ENCODE peak calls at places on chromosomes 6 and 20, in seven cellular contexts. One of them, this sample, is unnamed.

GRCh38 chr6:111730835-111731234 is 125.2 kb upstream of the TRAF3IP2 start:
- DNase-seq in NCI-H748 treated with DMSO at 0.1 percent for 48 hours: no peak
- DNase-seq in NT2/D1: no peak
- DNase-seq in cardiac muscle cell: no peak
- DNase-seq in fibroblast of pulmonary artery: no peak
- DNase-seq in heart left ventricle: no peak
- DNase-seq in Panc1: no peak
- DNase-seq in this sample: no peak

GRCh38 chr20:59253325-59253724 is 47.1 kb upstream of the EDN3 start:
- DNase-seq in NCI-H748 treated with DMSO at 0.1 percent for 48 hours: no peak
- DNase-seq in NT2/D1: no peak
- DNase-seq in cardiac muscle cell: no peak
- DNase-seq in fibroblast of pulmonary artery: no peak
- DNase-seq in heart left ventricle: no peak
- DNase-seq in Panc1: no peak
- DNase-seq in this sample: no peak

GRCh38 chr6:85114583-85114939 is 335.3 kb upstream of the NT5E start:
- DNase-seq in NCI-H748 treated with DMSO at 0.1 percent for 48 hours: no peak
- DNase-seq in NT2/D1: no peak
- DNase-seq in cardiac muscle cell: no peak
- DNase-seq in fibroblast of pulmonary artery: no peak
- DNase-seq in heart left ventricle: no peak
- DNase-seq in Panc1: no peak
- DNase-seq in this sample: no peak

GRCh38 chr20:13868331-13868730 is 83.5 kb downstream of the NDUFAF5 start:
- DNase-seq in NCI-H748 treated with DMSO at 0.1 percent for 48 hours: no peak
- DNase-seq in NT2/D1: no peak
- DNase-seq in cardiac muscle cell: no peak
- DNase-seq in fibroblast of pulmonary artery: peak
- DNase-seq in heart left ventricle: no peak
- DNase-seq in Panc1: no peak
- DNase-seq in this sample: no peak

GRCh38 chr20:10708342-10709185 is 34.8 kb upstream of the JAG1 start:
- DNase-seq in NCI-H748 treated with DMSO at 0.1 percent for 48 hours: no peak
- DNase-seq in NT2/D1: no peak
- DNase-seq in cardiac muscle cell: peak
- DNase-seq in fibroblast of pulmonary artery: peak
- DNase-seq in heart left ventricle: no peak
- DNase-seq in Panc1: no peak
- DNase-seq in this sample: no peak

GRCh38 chr6:41655706-41656668 is 17.7 kb downstream of the MDFI start:
- DNase-seq in NCI-H748 treated with DMSO at 0.1 percent for 48 hours: no peak
- DNase-seq in NT2/D1: no peak
- DNase-seq in cardiac muscle cell: peak
- DNase-seq in fibroblast of pulmonary artery: peak
- DNase-seq in heart left ventricle: no peak
- DNase-seq in Panc1: no peak
- DNase-seq in this sample: no peak

GRCh38 chr20:39775110-39775509 is 813.0 kb downstream of the DHX35 start:
- DNase-seq in NCI-H748 treated with DMSO at 0.1 percent for 48 hours: no peak
- DNase-seq in NT2/D1: no peak
- DNase-seq in cardiac muscle cell: peak
- DNase-seq in fibroblast of pulmonary artery: peak
- DNase-seq in heart left ventricle: peak
- DNase-seq in Panc1: no peak
- DNase-seq in this sample: no peak

GRCh38 chr6:122187186-122187585 is 212.3 kb upstream of the HSF2 start:
- DNase-seq in NCI-H748 treated with DMSO at 0.1 percent for 48 hours: no peak
- DNase-seq in NT2/D1: no peak
- DNase-seq in cardiac muscle cell: no peak
- DNase-seq in fibroblast of pulmonary artery: no peak
- DNase-seq in heart left ventricle: no peak
- DNase-seq in Panc1: no peak
- DNase-seq in this sample: no peak

GRCh38 chr20:24984963-24985640 is 7.4 kb downstream of the APMAP start:
- DNase-seq in NCI-H748 treated with DMSO at 0.1 percent for 48 hours: no peak
- DNase-seq in NT2/D1: no peak
- DNase-seq in cardiac muscle cell: no peak
- DNase-seq in fibroblast of pulmonary artery: no peak
- DNase-seq in heart left ventricle: no peak
- DNase-seq in Panc1: no peak
- DNase-seq in this sample: no peak

GRCh38 chr6:41708856-41709255 is 26.6 kb downstream of the TFEB start:
- DNase-seq in NCI-H748 treated with DMSO at 0.1 percent for 48 hours: no peak
- DNase-seq in NT2/D1: no peak
- DNase-seq in cardiac muscle cell: no peak
- DNase-seq in fibroblast of pulmonary artery: no peak
- DNase-seq in heart left ventricle: no peak
- DNase-seq in Panc1: no peak
- DNase-seq in this sample: no peak

GRCh38 chr20:25604611-25605010 is 19.2 kb downstream of the NANP start:
- DNase-seq in NCI-H748 treated with DMSO at 0.1 percent for 48 hours: no peak
- DNase-seq in NT2/D1: no peak
- DNase-seq in cardiac muscle cell: no peak
- DNase-seq in fibroblast of pulmonary artery: no peak
- DNase-seq in heart left ventricle: no peak
- DNase-seq in Panc1: no peak
- DNase-seq in this sample: no peak

GRCh38 chr6:110408891-110409290 is 6.5 kb downstream of the DDO start:
- DNase-seq in NCI-H748 treated with DMSO at 0.1 percent for 48 hours: no peak
- DNase-seq in NT2/D1: no peak
- DNase-seq in cardiac muscle cell: no peak
- DNase-seq in fibroblast of pulmonary artery: no peak
- DNase-seq in heart left ventricle: no peak
- DNase-seq in Panc1: no peak
- DNase-seq in this sample: no peak

GRCh38 chr6:108118791-108119211 is 44.3 kb upstream of the OSTM1 start:
- DNase-seq in NCI-H748 treated with DMSO at 0.1 percent for 48 hours: no peak
- DNase-seq in NT2/D1: no peak
- DNase-seq in cardiac muscle cell: no peak
- DNase-seq in fibroblast of pulmonary artery: no peak
- DNase-seq in heart left ventricle: no peak
- DNase-seq in Panc1: no peak
- DNase-seq in this sample: no peak